ENCODE peak calls at places on chromosomes 7 and 10, in nine cellular contexts. I is thoracic aorta, W is MM.1S, P is kidney, M is mammary epithelial cell, R is nephron progenitor cell, G is GM20000, T is psoas muscle, O is hepatocyte. B is an unnamed sample.

GRCh38 chr7:4709187-4709586 is 27.1 kb downstream of the FOXK1 start:
- DNase-seq in I (no peak), W (no peak), P (no peak), M (no peak), R (peak; percentile 32), G (no peak), T (no peak), O (no peak), B (no peak)

GRCh38 chr7:72706521-72706920 is 121.5 kb downstream of the TYW1B start:
- DNase-seq in I (no peak), W (no peak), P (no peak), M (no peak), R (no peak), G (no peak), T (no peak), O (no peak), B (no peak)

GRCh38 chr10:88833722-88834121 is 17.9 kb downstream of the ANKRD22 start:
- DNase-seq in I (no peak), W (no peak), P (no peak), M (no peak), R (no peak), G (no peak), T (no peak), O (no peak), B (no peak)

GRCh38 chr10:24951201-24952145 is 933 bp downstream of the PRTFDC1 start:
- DNase-seq in I (no peak), W (no peak), P (peak; percentile 70), M (no peak), R (peak; percentile 40), G (no peak), T (no peak), O (peak; percentile 38), B (no peak)

GRCh38 chr10:4061441-4061951 is 276.5 kb upstream of the KLF6 start:
- DNase-seq in I (peak; percentile 55), W (no peak), P (no peak), M (no peak), R (no peak), G (no peak), T (peak; percentile 76), O (no peak), B (no peak)

GRCh38 chr7:146791344-146792300 is 675.0 kb downstream of the CNTNAP2 start:
- DNase-seq in I (no peak), W (no peak), P (no peak), M (no peak), R (no peak), G (no peak), T (no peak), O (no peak), B (no peak)

GRCh38 chr7:47888371-47889265 is 59.6 kb downstream of the PKD1L1 start:
- DNase-seq in I (no peak), W (no peak), P (peak; percentile 61), M (no peak), R (no peak), G (no peak), T (no peak), O (no peak), B (no peak)

GRCh38 chr10:90745565-90745964 is 112.3 kb downstream of the HTR7 start:
- DNase-seq in I (no peak), W (no peak), P (no peak), M (no peak), R (no peak), G (no peak), T (no peak), O (no peak), B (no peak)

GRCh38 chr7:69817835-69818646 is 219.8 kb downstream of the AUTS2 start:
- DNase-seq in I (no peak), W (no peak), P (no peak), M (no peak), R (no peak), G (no peak), T (no peak), O (no peak), B (no peak)

GRCh38 chr7:43781726-43782607 is 23.5 kb downstream of the BLVRA start:
- DNase-seq in I (no peak), W (no peak), P (no peak), M (peak; percentile 70), R (no peak), G (no peak), T (no peak), O (peak; percentile 17), B (no peak)

GRCh38 chr10:29725133-29725720 is 90.5 kb upstream of the SVIL start:
- DNase-seq in I (no peak), W (no peak), P (no peak), M (no peak), R (no peak), G (no peak), T (no peak), O (peak; percentile 70), B (no peak)

GRCh38 chr10:88705951-88706350 is at the start of gene LIPK:
- DNase-seq in I (no peak), W (no peak), P (no peak), M (peak; percentile 90), R (no peak), G (no peak), T (no peak), O (no peak), B (no peak)

GRCh38 chr10:115975506-115975905 is 297.5 kb downstream of the GFRA1 start:
- DNase-seq in I (no peak), W (no peak), P (no peak), M (no peak), R (no peak), G (no peak), T (no peak), O (no peak), B (no peak)

GRCh38 chr7:36600869-36601530 is 123.3 kb downstream of the AOAH start:
- DNase-seq in I (no peak), W (no peak), P (no peak), M (peak; percentile 89), R (no peak), G (no peak), T (no peak), O (peak; percentile 56), B (peak; percentile 49)

GRCh38 chr7:17304926-17305325 is 6.5 kb downstream of the AHR start:
- DNase-seq in I (no peak), W (no peak), P (no peak), M (peak; percentile 91), R (no peak), G (no peak), T (no peak), O (peak; percentile 34), B (peak; percentile 94)

DNA sequence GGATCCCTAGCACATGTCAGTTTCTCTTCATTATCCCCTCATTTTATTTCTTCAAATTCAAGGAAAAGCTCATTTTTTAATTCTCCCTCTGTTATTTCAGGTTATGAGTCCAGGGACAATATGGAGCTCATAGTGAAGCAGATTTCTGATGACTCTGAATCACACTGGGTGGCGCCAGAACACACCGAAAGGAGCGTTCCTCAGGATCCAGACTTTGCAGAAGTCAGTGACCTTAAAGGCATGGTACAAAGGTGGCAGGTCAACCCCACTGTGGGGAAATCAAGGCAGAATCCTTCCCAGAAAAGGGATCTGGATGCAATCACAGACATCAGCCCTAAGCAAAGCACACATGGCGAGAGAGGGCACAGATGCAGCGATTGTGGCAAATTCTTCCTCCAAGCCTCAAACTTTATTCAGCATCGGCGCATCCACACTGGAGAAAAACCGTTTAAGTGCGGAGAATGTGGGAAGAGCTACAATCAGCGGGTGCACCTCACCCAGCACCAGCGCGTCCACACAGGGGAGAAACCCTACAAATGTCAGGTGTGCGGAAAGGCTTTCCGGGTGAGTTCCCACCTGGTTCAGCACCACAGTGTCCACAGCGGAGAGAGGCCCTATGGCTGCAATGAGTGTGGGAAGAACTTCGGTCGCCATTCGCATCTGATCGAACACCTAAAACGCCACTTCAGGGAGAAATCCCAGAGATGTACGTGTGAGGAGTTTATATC is 21.4 kb downstream of the ZKSCAN5 start:
- DNase-seq in I (no peak), W (no peak), P (peak; percentile 18), M (no peak), R (no peak), G (no peak), T (no peak), O (no peak), B (no peak)
- TF ChIP-seq CTCF in I (no peak), W (peak; percentile 29), P (no peak), M (peak; percentile 46), R (no peak), G (no peak), T (no peak), O (peak; percentile 30), B (peak; percentile 22)

DNA sequence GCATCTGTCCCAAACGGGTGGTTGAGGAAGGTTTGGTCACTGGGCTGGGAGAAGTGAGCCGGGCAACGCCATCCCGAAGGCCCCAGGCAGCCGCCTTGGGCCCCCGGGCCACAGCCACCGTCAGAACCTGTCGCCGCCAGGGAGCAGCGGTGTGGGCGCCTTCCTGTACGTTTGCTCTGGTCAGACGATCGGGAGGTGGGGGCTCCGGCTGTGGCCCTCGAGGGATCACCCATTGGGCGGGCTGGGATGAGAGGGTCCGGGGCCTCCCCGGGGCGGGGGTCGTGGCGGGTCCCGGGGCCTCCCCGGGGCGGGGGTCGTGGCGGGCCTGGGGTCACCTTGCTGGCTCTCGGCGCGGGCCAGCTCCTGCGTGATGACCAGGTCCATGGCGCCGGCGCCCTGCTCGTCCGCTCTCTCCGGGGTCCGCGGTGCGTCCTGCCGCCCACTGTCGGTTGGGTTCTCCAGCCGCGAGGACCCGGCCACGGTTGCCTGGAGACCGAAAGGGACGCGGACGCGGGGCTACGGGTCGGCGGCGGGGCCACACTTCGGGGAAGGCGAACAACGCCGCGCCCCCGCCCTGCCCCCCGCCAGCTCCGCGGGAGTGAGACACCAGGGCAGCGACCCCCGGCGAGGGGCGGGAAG is at the start of gene CFAP46:
- DNase-seq in I (no peak), W (no peak), P (peak; percentile 84), M (no peak), R (peak; percentile 87), G (peak; percentile 82), T (peak; percentile 70), O (peak; percentile 83), B (peak; percentile 35)
- TF ChIP-seq CTCF in I (no peak), W (no peak), P (peak; percentile 2), M (no peak), R (no peak), G (no peak), T (no peak), O (no peak), B (no peak)

DNA sequence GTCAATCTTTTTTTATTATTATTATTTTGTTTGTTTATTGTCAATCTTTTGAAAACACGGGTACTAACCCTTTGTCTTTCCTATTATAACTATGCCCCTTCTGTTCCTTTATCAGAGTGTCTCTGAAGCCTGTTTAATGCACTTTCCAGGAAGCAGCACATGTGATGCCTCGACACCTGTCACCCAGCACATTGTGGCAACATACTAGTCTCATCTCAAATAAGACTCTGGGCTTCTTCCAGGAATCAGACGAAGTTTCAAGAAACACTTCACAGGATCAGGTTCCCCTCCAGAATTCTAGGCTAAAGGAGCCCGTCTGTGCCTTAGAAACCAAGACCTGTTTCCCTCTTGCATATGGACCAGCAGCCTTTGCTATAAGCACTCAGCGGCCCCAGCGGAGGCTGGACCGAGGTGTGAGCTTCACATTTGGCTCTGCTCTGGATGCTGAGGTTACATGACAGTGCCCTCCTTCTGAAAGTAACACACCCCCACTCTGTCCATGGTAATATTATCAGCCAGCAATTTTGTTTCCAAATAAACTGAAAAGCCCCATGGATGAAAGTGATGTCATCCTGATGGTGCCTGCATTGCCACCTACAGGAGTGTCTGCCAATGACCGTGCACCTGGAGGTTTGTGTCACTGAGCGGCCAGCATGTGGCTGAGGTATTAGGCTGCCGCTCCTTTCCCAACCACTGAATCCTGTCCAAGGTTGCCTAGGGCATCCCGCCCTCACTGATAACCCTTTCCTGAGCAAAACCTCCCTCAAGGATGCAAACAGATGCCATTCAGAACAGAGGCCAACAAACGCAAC is 38.1 kb downstream of the MKI67 start:
- DNase-seq in I (no peak), W (peak; percentile 34), P (no peak), M (peak; percentile 25), R (no peak), G (no peak), T (no peak), O (no peak), B (no peak)
- TF ChIP-seq CTCF in I (no peak), W (peak; percentile 32), P (peak; percentile 13), M (peak; percentile 44), R (peak; percentile 12), G (no peak), T (no peak), O (peak; percentile 13), B (peak; percentile 15)

GRCh38 chr10:77321868-77322267 is 315.7 kb downstream of the KCNMA1 start:
- DNase-seq in I (no peak), W (no peak), P (no peak), M (peak; percentile 57), R (no peak), G (no peak), T (no peak), O (no peak), B (peak; percentile 22)
- TF ChIP-seq CTCF in I (no peak), W (no peak), P (no peak), M (no peak), R (no peak), G (no peak), T (no peak), O (no peak), B (no peak)

B was measured in astrocyte of the spinal cord.